ENCODE peak calls at places on chromosomes 13 and 19, in six cellular contexts. Z is NCI-H69, K is A673, R is KG1, I is PC-3, X is HTR-8/SVneo. V is an unnamed sample.

GRCh38 chr19:35673121-35673804 is 6.9 kb downstream of the UPK1A start:
- DNase-seq in X (peak; percentile 88), Z (peak; percentile 32), I (no peak), R (no peak), K (no peak), V (peak; percentile 87)

GRCh38 chr13:98606296-98606695 is 29.4 kb upstream of the STK24 start:
- DNase-seq in X (no peak), K (no peak), I (no peak), Z (peak; percentile 70), R (no peak), V (no peak)

GRCh38 chr13:40539954-40540706 is 126.3 kb downstream of the FOXO1 start:
- DNase-seq in R (no peak), X (peak; percentile 58), K (peak; percentile 77), Z (peak; percentile 0), I (peak; percentile 84), V (peak; percentile 40)

GRCh38 chr13:65470781-65471180 is 1759.4 kb downstream of the PCDH9 start:
- DNase-seq in X (no peak), K (no peak), R (no peak), I (no peak), Z (no peak), V (no peak)

GRCh38 chr13:33383724-33384577 is 98.4 kb upstream of the STARD13 start:
- DNase-seq in I (no peak), Z (no peak), X (no peak), R (no peak), K (no peak), V (no peak)

GRCh38 chr13:92994056-92994455 is 232.6 kb upstream of the GPC6 start:
- DNase-seq in I (peak; percentile 42), R (no peak), X (peak; percentile 1), Z (no peak), K (no peak), V (no peak)

GRCh38 chr13:107835339-107836018 is 379.9 kb downstream of the LIG4 start:
- DNase-seq in K (peak; percentile 25), R (no peak), X (peak; percentile 25), I (peak; percentile 92), Z (no peak), V (no peak)

GRCh38 chr13:49998714-49999624 is 2.1 kb downstream of the TRIM13 start:
- DNase-seq in I (no peak), R (no peak), X (no peak), Z (no peak), K (no peak), V (no peak)

GRCh38 chr19:50478901-50479715 is 2.5 kb upstream of the GARIN5A start:
- DNase-seq in I (peak; percentile 38), Z (peak; percentile 22), X (no peak), K (peak; percentile 31), R (no peak), V (peak; percentile 64)

GRCh38 chr19:51653162-51653561 is 6.5 kb upstream of the SIGLEC14 start:
- DNase-seq in X (no peak), K (no peak), I (no peak), R (no peak), Z (no peak), V (no peak)

GRCh38 chr19:29678484-29679106 is 13.3 kb downstream of the PLEKHF1 start:
- DNase-seq in K (no peak), R (no peak), X (no peak), I (no peak), Z (no peak), V (no peak)

GRCh38 chr19:13060964-13061927 is 41.4 kb downstream of the LYL1 start:
- DNase-seq in X (peak; percentile 85), Z (peak; percentile 90), R (peak; percentile 77), K (peak; percentile 85), I (peak; percentile 95), V (peak; percentile 81)

GRCh38 chr19:35789978-35790944 is 14.9 kb downstream of the ARHGAP33 start:
- DNase-seq in K (no peak), Z (no peak), I (no peak), R (no peak), X (no peak), V (no peak)

GRCh38 chr13:97904059-97904458 is 49.4 kb upstream of the IPO5 start:
- DNase-seq in X (no peak), R (no peak), Z (no peak), K (no peak), I (no peak), V (no peak)

GRCh38 chr13:110942248-110942981 is 27.5 kb upstream of the ANKRD10 start:
- DNase-seq in I (no peak), Z (no peak), X (no peak), R (no peak), K (no peak), V (peak; percentile 39)